ENCODE peak calls at places on chromosomes 13 and 19, in seven cellular contexts. G is left ventricle myocardium inferior, P is suprapubic skin, O is cardiac fibroblast, U is K562, R is body of pancreas, H is RWPE2. E is an unnamed sample.
A peak's percentile ranks its signal among the peaks of the same experiment; 100 is the strongest.

GRCh38 chr13:101453784-101454201 is 1.3 kb downstream of the ITGBL1 start:
- DNase-seq in G (peak; percentile 17), O (no peak), U (no peak), R (peak; percentile 55), P (no peak), H (peak; percentile 69), E (no peak)

GRCh38 chr13:19618925-19619324 is 14.5 kb upstream of the MPHOSPH8 start:
- DNase-seq in O (peak; percentile 57), H (no peak), P (no peak), U (peak; percentile 31), R (no peak), G (no peak), E (no peak)

GRCh38 chr13:36158606-36159005 is 27.4 kb upstream of the DCLK1 start:
- DNase-seq in P (no peak), H (no peak), R (no peak), O (peak; percentile 21), U (no peak), G (no peak), E (no peak)

GRCh38 chr13:51158923-51159322 is 47.8 kb upstream of the C13orf42 start:
- DNase-seq in O (peak; percentile 24), G (no peak), H (no peak), P (no peak), U (no peak), R (no peak), E (no peak)

GRCh38 chr19:50817941-50818858 is 5.4 kb downstream of the KLK1 start:
- DNase-seq in G (peak; percentile 37), U (peak; percentile 94), R (peak; percentile 94), O (no peak), P (no peak), H (no peak), E (peak; percentile 54)

GRCh38 chr13:104286566-104287290 is 1220.5 kb upstream of the SLC10A2 start:
- DNase-seq in H (no peak), G (no peak), P (no peak), R (no peak), O (no peak), U (no peak), E (no peak)

GRCh38 chr19:1449467-1450442 is at the start of gene APC2:
- DNase-seq in U (peak; percentile 69), R (no peak), O (no peak), H (no peak), P (no peak), G (no peak), E (no peak)

GRCh38 chr19:41955521-41955920 is 3.6 kb downstream of the RABAC1 start:
- DNase-seq in P (no peak), H (no peak), O (no peak), R (no peak), U (peak; percentile 48), G (no peak), E (no peak)

GRCh38 chr13:71864981-71865857 is 1.8 kb downstream of the DACH1 start:
- DNase-seq in P (peak; percentile 54), O (peak; percentile 24), G (peak; percentile 32), H (peak; percentile 40), R (peak; percentile 16), U (no peak), E (no peak)

GRCh38 chr13:102693250-102693649 is 1.6 kb downstream of the METTL21C start:
- DNase-seq in R (no peak), U (no peak), H (no peak), P (no peak), O (no peak), G (no peak), E (no peak)

GRCh38 chr13:72141845-72142470 is 275.0 kb upstream of the DACH1 start:
- DNase-seq in P (no peak), U (no peak), H (no peak), R (peak; percentile 22), O (peak; percentile 64), G (no peak), E (no peak)

GRCh38 chr13:74132768-74133656 is 1.2 kb downstream of the KLF12 start:
- DNase-seq in G (peak; percentile 28), H (no peak), R (no peak), U (no peak), P (peak; percentile 67), O (peak; percentile 40), E (no peak)

GRCh38 chr13:27203186-27203585 is 31.6 kb upstream of the USP12 start:
- DNase-seq in G (no peak), H (no peak), R (no peak), O (no peak), P (no peak), U (no peak), E (no peak)

GRCh38 chr13:65677906-65678305 is 1552.2 kb downstream of the PCDH9 start:
- DNase-seq in U (no peak), P (no peak), O (peak; percentile 39), H (no peak), G (no peak), R (no peak), E (no peak)

GRCh38 chr13:75838366-75839017 is 202.4 kb downstream of the LMO7 start:
- DNase-seq in R (no peak), U (no peak), G (no peak), P (peak; percentile 61), H (no peak), O (no peak), E (no peak)

DNA sequence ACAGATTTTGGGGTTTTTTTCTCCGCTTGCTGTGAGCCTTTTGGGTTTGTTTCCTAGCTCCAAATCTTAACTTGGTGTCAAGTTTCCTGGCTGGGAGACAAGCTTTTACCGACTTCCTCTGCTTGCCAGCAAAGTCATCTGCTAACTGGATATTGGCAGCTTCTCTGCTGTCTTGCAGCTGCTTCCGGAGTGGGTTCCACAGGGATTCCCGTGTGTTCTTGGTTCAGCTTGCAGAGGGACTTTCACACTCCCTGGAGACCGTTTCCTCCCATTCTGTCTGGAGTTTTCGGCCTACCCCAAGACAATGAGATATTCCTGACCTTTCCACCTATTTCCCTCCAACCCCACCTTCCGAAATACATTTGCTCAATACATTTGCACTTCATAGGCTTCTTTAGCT is 2.2 kb upstream of the COLGALT1 start:
- DNase-seq in H (no peak), U (peak; percentile 75), P (peak; percentile 83), G (peak; percentile 73), O (peak; percentile 100), R (peak; percentile 48), E (no peak)
- H3K4me3 ChIP-seq in H (no peak overlapping the region), U (no peak overlapping the region), P (no peak overlapping the region), G (no peak overlapping the region), O (no peak overlapping the region), R (no peak overlapping the region), E (no peak overlapping the region)

DNA sequence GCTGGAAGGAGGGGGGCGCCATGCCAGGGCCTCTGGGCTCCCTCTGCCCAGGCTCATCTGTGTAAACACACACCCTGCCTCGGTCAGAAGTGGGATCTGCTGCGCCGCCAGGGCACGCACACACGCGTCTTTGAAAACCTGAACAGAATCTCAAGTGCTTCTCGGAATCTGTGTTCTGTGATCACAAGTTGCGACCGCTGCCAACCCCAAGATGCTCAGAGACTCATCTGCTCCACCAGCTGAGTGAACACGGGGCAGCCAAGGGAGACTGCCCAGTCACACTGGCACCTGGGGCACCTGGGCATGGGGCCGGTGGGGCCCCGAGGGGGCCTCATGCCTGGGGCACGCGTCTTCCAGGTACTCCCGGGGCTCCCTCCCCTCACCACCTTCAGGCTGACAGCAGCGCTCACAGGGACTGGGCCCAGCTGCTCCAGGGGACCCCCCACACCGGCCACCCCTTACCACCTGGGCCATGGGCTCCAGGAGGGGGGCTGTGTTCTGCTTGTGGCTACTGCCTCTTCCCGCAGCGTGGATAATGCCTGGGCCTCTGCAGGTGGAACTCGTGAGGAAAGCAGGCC is 59.0 kb downstream of the KLF2 start:
- DNase-seq in R (no peak), P (no peak), U (no peak), H (no peak), O (no peak), G (no peak), E (no peak)
- TF ChIP-seq CTCF in R (no peak), P (no peak), U (peak; percentile 9), H (peak; percentile 41), O (no peak), G (peak; percentile 21), E (no peak)

GRCh38 chr19:54149021-54149812 is 10.3 kb downstream of the LENG1 start:
- DNase-seq in O (no peak), P (no peak), U (no peak), G (no peak), R (no peak), H (no peak), E (no peak)

GRCh38 chr19:54152267-54152666 is 7.3 kb downstream of the LENG1 start:
- DNase-seq in O (no peak), U (no peak), P (no peak), H (no peak), R (no peak), G (no peak), E (no peak)

GRCh38 chr19:54152878-54153524 is 6.5 kb downstream of the LENG1 start:
- DNase-seq in O (peak; percentile 41), P (no peak), G (no peak), R (no peak), U (no peak), H (no peak), E (no peak)

GRCh38 chr19:54153731-54154326 is 5.7 kb downstream of the LENG1 start:
- DNase-seq in R (no peak), H (no peak), P (no peak), G (no peak), O (no peak), U (no peak), E (no peak)

DNA sequence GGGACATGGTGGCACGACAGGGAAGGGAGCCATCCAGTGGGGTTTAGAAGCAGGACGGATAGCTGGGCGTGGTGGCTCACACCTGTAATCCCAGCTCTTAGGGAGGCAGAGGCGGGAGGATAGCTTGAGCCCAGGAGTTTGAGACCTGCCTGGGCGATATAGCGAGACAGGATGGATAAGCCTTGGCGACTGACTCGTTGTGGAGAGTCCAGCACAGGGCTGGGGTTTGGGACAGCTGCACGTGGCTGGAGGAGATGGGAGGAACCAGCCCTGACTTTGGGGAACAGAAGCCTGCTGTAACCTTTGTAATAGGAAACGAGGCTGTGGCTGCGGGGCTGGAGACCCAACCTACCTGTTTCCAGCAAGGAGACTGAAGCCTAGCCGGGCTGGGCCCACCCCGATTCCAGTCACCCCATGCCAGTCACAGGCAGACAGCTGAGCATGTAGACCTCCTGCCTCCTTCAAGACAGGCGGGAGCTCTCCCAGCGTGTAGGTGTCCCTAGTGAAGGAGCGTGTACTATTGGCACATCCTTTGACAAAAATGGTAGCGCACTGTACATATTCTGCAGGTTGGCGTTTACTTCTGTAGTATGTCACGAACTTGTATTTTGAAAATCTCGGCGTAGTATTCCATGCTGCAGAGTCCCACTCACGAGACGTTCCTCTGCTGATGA is 8.0 kb downstream of the LENG1 start:
- DNase-seq in H (no peak), R (no peak), P (no peak), O (no peak), U (no peak), G (no peak), E (no peak)
- H3K4me3 ChIP-seq in H (no peak overlapping the region), R (no peak overlapping the region), P (no peak overlapping the region), O (no peak overlapping the region), U (no peak overlapping the region), G (no peak overlapping the region), E (no peak overlapping the region)

GRCh38 chr19:43430976-43431375 is 16.3 kb downstream of the TEX101 start:
- DNase-seq in H (no peak), R (no peak), P (no peak), G (no peak), U (no peak), O (no peak), E (no peak)

GRCh38 chr19:43432866-43433673 is 18.4 kb downstream of the TEX101 start:
- DNase-seq in R (peak; percentile 61), H (peak; percentile 67), U (peak; percentile 79), P (no peak), O (peak; percentile 72), G (peak; percentile 41), E (no peak)

GRCh38 chr19:43429395-43429794 is 14.7 kb downstream of the TEX101 start:
- DNase-seq in U (no peak), G (no peak), R (no peak), P (no peak), O (no peak), H (no peak), E (no peak)

GRCh38 chr19:43433689-43434088 is 19.0 kb downstream of the TEX101 start:
- DNase-seq in P (no peak), U (no peak), O (no peak), G (no peak), R (no peak), H (no peak), E (no peak)

GRCh38 chr19:43430142-43430710 is 15.5 kb downstream of the TEX101 start:
- DNase-seq in U (no peak), R (no peak), P (no peak), G (no peak), H (no peak), O (peak; percentile 8), E (peak; percentile 8)
- TF ChIP-seq CTCF in U (peak; percentile 19), R (no peak), P (no peak), G (no peak), H (peak; percentile 38), O (peak; percentile 11), E (peak; percentile 11)